ENCODE peak calls at places on chromosomes 5 and 9, in five cellular contexts. K is activated CD4-positive, alpha-beta T cell treated with anti-CD3 and anti-CD28 coated beads, Interleukin-2, amount 10 ng/mL, durations not matched to agents 7 days and 5 days; H is NCI-H1930; E is mammary epithelial cell; R is H7. Q is an unnamed sample.

GRCh38 chr9:121281614-121282291 is 13.8 kb downstream of the GSN start:
- DNase-seq in E (peak; percentile 99), R (no peak), H (no peak), K (no peak), Q (no peak)

GRCh38 chr5:32444946-32445758 is 612 bp upstream of the ZFR start:
- DNase-seq in R (peak; percentile 51), H (no peak), E (no peak), K (no peak), Q (no peak)

GRCh38 chr5:116605310-116606070 is 30.9 kb upstream of the SEMA6A start:
- DNase-seq in E (no peak), R (no peak), K (no peak), H (no peak), Q (no peak)

GRCh38 chr5:53405396-53405795 is 75.0 kb upstream of the FST start:
- DNase-seq in E (no peak), R (no peak), K (no peak), H (no peak), Q (no peak)

GRCh38 chr9:13110766-13111400 is 168.6 kb downstream of the MPDZ start:
- DNase-seq in E (no peak), R (no peak), K (no peak), H (no peak), Q (no peak)

GRCh38 chr9:105425817-105426433 is 21.9 kb upstream of the FSD1L start:
- DNase-seq in R (peak; percentile 41), H (no peak), K (no peak), E (no peak), Q (no peak)

GRCh38 chr5:132667761-132668705 is 5.8 kb upstream of the IL4 start:
- DNase-seq in H (no peak), R (peak; percentile 50), K (no peak), E (no peak), Q (no peak)

GRCh38 chr5:134070648-134070978 is 43.9 kb upstream of the TCF7 start:
- DNase-seq in R (no peak), K (no peak), E (peak; percentile 69), H (no peak), Q (no peak)

GRCh38 chr9:131420913-131421312 is 27.0 kb downstream of the PRRC2B start:
- DNase-seq in E (peak; percentile 47), H (no peak), K (no peak), R (peak; percentile 54), Q (no peak)

GRCh38 chr5:116532762-116533525 is 41.7 kb downstream of the SEMA6A start:
- DNase-seq in K (no peak), E (no peak), R (no peak), H (peak; percentile 32), Q (no peak)

GRCh38 chr9:1732670-1733069 is 282.5 kb upstream of the SMARCA2 start:
- DNase-seq in R (no peak), E (no peak), K (no peak), H (no peak), Q (no peak)

GRCh38 chr9:136686794-136687711 is at the start of gene AGPAT2:
- DNase-seq in K (peak; percentile 62), H (no peak), R (peak; percentile 97), E (peak; percentile 51), Q (peak; percentile 72)

GRCh38 chr5:77635073-77635472 is 3.4 kb downstream of the OTP start:
- DNase-seq in H (no peak), R (no peak), E (no peak), K (no peak), Q (no peak)

GRCh38 chr5:140398379-140398811 is 3.2 kb upstream of the ANKHD1 start:
- DNase-seq in K (no peak), H (no peak), R (no peak), E (peak; percentile 82), Q (no peak)

GRCh38 chr9:130835441-130836298 is 616 bp downstream of the ABL1 start:
- DNase-seq in R (peak; percentile 91), E (peak; percentile 34), K (peak; percentile 23), H (no peak), Q (peak; percentile 30)

GRCh38 chr5:79200573-79201183 is 35.3 kb upstream of the JMY start:
- DNase-seq in E (no peak), K (no peak), H (no peak), R (peak; percentile 17), Q (no peak)

GRCh38 chr9:131117111-131117761 is 8.2 kb upstream of the NUP214 start:
- DNase-seq in K (no peak), R (peak; percentile 7), H (no peak), E (no peak), Q (no peak)

GRCh38 chr5:71882826-71883744 is 164.0 kb downstream of the CARTPT start:
- DNase-seq in R (no peak), E (peak; percentile 41), H (no peak), K (no peak), Q (no peak)

GRCh38 chr9:135343733-135344522 is 135.7 kb upstream of the PPP1R26 start:
- DNase-seq in H (peak; percentile 40), E (peak; percentile 9), R (peak; percentile 97), K (peak; percentile 57), Q (peak; percentile 57)

GRCh38 chr5:159038907-159039306 is 60.8 kb downstream of the EBF1 start:
- DNase-seq in H (no peak), K (no peak), R (no peak), E (no peak), Q (no peak)

GRCh38 chr9:33393581-33393980 is 8.8 kb downstream of the AQP7 start:
- DNase-seq in R (no peak), E (no peak), K (no peak), H (no peak), Q (no peak)

GRCh38 chr5:72831685-72832084 is 15.2 kb downstream of the TNPO1 start:
- DNase-seq in K (no peak), E (no peak), H (no peak), R (no peak), Q (no peak)

GRCh38 chr5:112762113-112762810 is 24.6 kb downstream of the APC start:
- DNase-seq in R (no peak), E (no peak), K (no peak), H (no peak), Q (no peak)

GRCh38 chr5:149646564-149646963 is 65.3 kb downstream of the ARHGEF37 start:
- DNase-seq in K (no peak), R (no peak), E (peak; percentile 53), H (no peak), Q (no peak)

GRCh38 chr5:78908173-78908901 is 76.8 kb downstream of the ARSB start:
- DNase-seq in H (no peak), K (no peak), E (no peak), R (peak; percentile 67), Q (no peak)

Q was measured in activated CD4-positive, alpha-beta memory T cell treated with anti-CD3 and anti-CD28 coated beads, Interleukin-2, amount 10 ng/mL, durations not matched to agents 7 days and 5 days.